ENCODE peak calls at places on chromosomes 1 and 21, in four cellular contexts. Y, J, Z and D are unnamed samples.

GRCh38 chr1:234579967-234580366 is 30.0 kb downstream of the IRF2BP2 start:
- DNase-seq in Y (peak), J (no peak), Z (no peak), D (peak)

GRCh38 chr1:56527548-56528302 is 51.6 kb downstream of the PLPP3 start:
- DNase-seq in Y (no peak), J (no peak), Z (no peak), D (no peak)

GRCh38 chr1:168285971-168286628 is 5.4 kb downstream of the TBX19 start:
- DNase-seq in Y (no peak), J (no peak), Z (no peak), D (no peak)

GRCh38 chr1:178189814-178190213 is 95.9 kb downstream of the RASAL2 start:
- DNase-seq in Y (peak), J (peak), Z (peak), D (peak)

GRCh38 chr1:150555198-150555970 is 6.2 kb downstream of the ADAMTSL4 start:
- DNase-seq in Y (no peak), J (no peak), Z (no peak), D (no peak)

GRCh38 chr21:28769683-28770082 is 223.0 kb downstream of the LTN1 start:
- DNase-seq in Y (no peak), J (no peak), Z (no peak), D (no peak)

GRCh38 chr1:15167386-15167785 is 13.8 kb downstream of the TMEM51 start:
- DNase-seq in Y (no peak), J (no peak), Z (no peak), D (no peak)

GRCh38 chr1:222104661-222105392 is 362.9 kb upstream of the DUSP10 start:
- DNase-seq in Y (no peak), J (no peak), Z (no peak), D (no peak)

GRCh38 chr1:7388141-7388487 is 383.0 kb upstream of the VAMP3 start:
- DNase-seq in Y (no peak), J (no peak), Z (no peak), D (no peak)

GRCh38 chr1:3645666-3646355 is 4.1 kb downstream of the WRAP73 start:
- DNase-seq in Y (no peak), J (no peak), Z (no peak), D (no peak)

GRCh38 chr1:54007613-54008012 is 10.4 kb downstream of the LDLRAD1 start:
- DNase-seq in Y (no peak), J (no peak), Z (no peak), D (no peak)

GRCh38 chr1:111366256-111366655 is 61.3 kb downstream of the OVGP1 start:
- DNase-seq in Y (no peak), J (no peak), Z (no peak), D (no peak)

GRCh38 chr21:14734191-14734590 is 188.1 kb upstream of the SAMSN1 start:
- DNase-seq in Y (no peak), J (no peak), Z (no peak), D (no peak)

GRCh38 chr1:104189207-104189606 is 439.5 kb downstream of the AMY1C start:
- DNase-seq in Y (no peak), J (no peak), Z (no peak), D (no peak)

GRCh38 chr1:165173409-165173808 is 183.1 kb downstream of the LMX1A start:
- DNase-seq in Y (no peak), J (no peak), Z (no peak), D (no peak)

GRCh38 chr21:38979271-38980196 is 173.8 kb downstream of the ETS2 start:
- DNase-seq in Y (no peak), J (no peak), Z (no peak), D (no peak)

GRCh38 chr1:189431437-189431836 is 1046.2 kb downstream of the BRINP3 start:
- DNase-seq in Y (no peak), J (no peak), Z (no peak), D (no peak)

GRCh38 chr1:147804942-147805723 is 44.7 kb upstream of the GJA5 start:
- DNase-seq in Y (no peak), J (peak), Z (no peak), D (no peak)

GRCh38 chr1:172266528-172267174 is 153.8 kb upstream of the C1orf105 start:
- DNase-seq in Y (no peak), J (no peak), Z (no peak), D (no peak)

GRCh38 chr1:51616903-51617708 is at the start of gene OSBPL9:
- DNase-seq in Y (peak), J (peak), Z (peak), D (peak)

GRCh38 chr1:153386500-153386901 is 4.4 kb downstream of the S100A8 start:
- DNase-seq in Y (no peak), J (no peak), Z (no peak), D (no peak)

GRCh38 chr1:207565546-207566468 is 69.8 kb downstream of the CR1 start:
- DNase-seq in Y (peak), J (no peak), Z (no peak), D (no peak)

GRCh38 chr1:22379566-22379965 is 72.1 kb upstream of the ZBTB40 start:
- DNase-seq in Y (no peak), J (no peak), Z (no peak), D (no peak)

GRCh38 chr1:36092166-36092797 is 3.6 kb downstream of the ADPRS start:
- DNase-seq in Y (no peak), J (no peak), Z (no peak), D (no peak)

GRCh38 chr1:11880181-11880575 is 21.4 kb upstream of the NPPB start:
- DNase-seq in Y (no peak), J (no peak), Z (no peak), D (no peak)

GRCh38 chr21:15063821-15064575 is 802 bp downstream of the NRIP1 start:
- DNase-seq in Y (no peak), J (no peak), Z (no peak), D (peak)

GRCh38 chr1:184049291-184049690 is 2.2 kb upstream of the TSEN15 start:
- DNase-seq in Y (no peak), J (no peak), Z (no peak), D (no peak)

GRCh38 chr1:21914880-21915640 is 22.1 kb downstream of the HSPG2 start:
- DNase-seq in Y (no peak), J (no peak), Z (no peak), D (peak)

GRCh38 chr1:167553136-167554027 is at the start of gene CREG1:
- DNase-seq in Y (peak), J (peak), Z (no peak), D (peak)

GRCh38 chr1:154689063-154689462 is 81.1 kb upstream of the ADAR start:
- DNase-seq in Y (no peak), J (no peak), Z (no peak), D (no peak)

GRCh38 chr1:241442686-241443085 is 76.9 kb downstream of the FH start:
- DNase-seq in Y (no peak), J (no peak), Z (no peak), D (no peak)

GRCh38 chr1:115337633-115338456 is at the start of gene NGF:
- DNase-seq in Y (peak), J (no peak), Z (no peak), D (no peak)

GRCh38 chr1:119327436-119328155 is 41.0 kb upstream of the HAO2 start:
- DNase-seq in Y (no peak), J (peak), Z (no peak), D (no peak)

GRCh38 chr1:64038965-64039926 is 164.2 kb upstream of the UBE2U start:
- DNase-seq in Y (peak), J (no peak), Z (no peak), D (no peak)

GRCh38 chr21:45261093-45261492 is 26.6 kb downstream of the POFUT2 start:
- DNase-seq in Y (no peak), J (no peak), Z (no peak), D (no peak)
- TF ChIP-seq POLR2AphosphoS2 in Y (no peak), J (no peak), Z (no peak), D (no peak)

GRCh38 chr1:31482478-31483011 is 69.5 kb downstream of the SERINC2 start:
- DNase-seq in Y (no peak), J (no peak), Z (peak), D (no peak)

GRCh38 chr1:31479801-31480200 is 66.8 kb downstream of the SERINC2 start:
- DNase-seq in Y (no peak), J (no peak), Z (no peak), D (no peak)

GRCh38 chr1:31478167-31478566 is 65.2 kb downstream of the SERINC2 start:
- DNase-seq in Y (no peak), J (no peak), Z (no peak), D (no peak)

GRCh38 chr1:31476891-31477846 is 64.2 kb downstream of the SERINC2 start:
- DNase-seq in Y (no peak), J (no peak), Z (peak), D (no peak)
- TF ChIP-seq POLR2AphosphoS2 in Y (no peak), J (no peak), Z (no peak), D (no peak)

DNA sequence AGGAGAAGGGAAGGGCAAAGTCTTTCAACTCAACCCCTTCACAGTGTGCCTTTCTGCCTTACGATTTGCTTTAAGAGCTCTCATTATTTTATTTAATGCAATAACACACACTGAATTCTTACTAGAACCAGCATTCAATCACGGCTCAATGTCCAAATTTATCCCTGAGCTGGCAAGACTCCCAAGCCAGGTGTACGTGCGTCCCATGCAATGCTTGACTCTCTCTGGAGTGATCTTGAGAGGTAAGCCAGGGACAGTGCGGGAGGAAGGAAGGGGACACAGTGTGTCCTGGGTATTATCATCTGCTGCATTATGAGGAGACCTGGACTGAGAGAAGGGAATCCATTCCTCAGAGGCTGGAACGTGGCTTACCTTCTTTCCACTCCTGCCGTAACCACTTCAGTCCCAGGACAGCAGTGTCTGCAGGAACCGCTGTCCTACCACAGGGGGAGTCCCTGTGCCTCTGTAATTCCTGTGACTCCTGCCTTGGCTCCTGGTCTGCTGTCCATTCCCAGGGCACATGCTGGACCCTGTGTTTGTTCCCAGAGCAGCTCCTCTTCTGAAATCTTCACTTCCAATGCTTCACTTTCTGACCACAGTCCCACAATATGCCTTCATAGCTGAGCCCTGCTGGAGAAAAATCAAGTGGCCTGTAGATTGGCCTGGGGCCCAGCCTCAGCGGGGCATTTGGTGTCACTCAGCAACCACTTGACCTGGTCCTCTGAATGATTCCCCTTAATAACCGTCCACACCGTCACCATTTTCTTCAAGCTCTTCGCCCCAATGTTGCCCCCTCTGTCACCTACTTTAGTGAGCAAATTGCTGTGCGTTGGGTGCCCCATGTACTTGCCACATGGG is 28.6 kb upstream of the STUM start:
- DNase-seq in Y (no peak), J (no peak), Z (no peak), D (no peak)
- TF ChIP-seq POLR2AphosphoS2 in Y (no peak), J (no peak), Z (no peak), D (no peak)

GRCh38 chr1:228145050-228145343 is 4.7 kb upstream of the GJC2 start:
- DNase-seq in Y (no peak), J (no peak), Z (no peak), D (no peak)
- TF ChIP-seq POLR2AphosphoS2 in Y (no peak), J (no peak), Z (no peak), D (no peak)

DNA sequence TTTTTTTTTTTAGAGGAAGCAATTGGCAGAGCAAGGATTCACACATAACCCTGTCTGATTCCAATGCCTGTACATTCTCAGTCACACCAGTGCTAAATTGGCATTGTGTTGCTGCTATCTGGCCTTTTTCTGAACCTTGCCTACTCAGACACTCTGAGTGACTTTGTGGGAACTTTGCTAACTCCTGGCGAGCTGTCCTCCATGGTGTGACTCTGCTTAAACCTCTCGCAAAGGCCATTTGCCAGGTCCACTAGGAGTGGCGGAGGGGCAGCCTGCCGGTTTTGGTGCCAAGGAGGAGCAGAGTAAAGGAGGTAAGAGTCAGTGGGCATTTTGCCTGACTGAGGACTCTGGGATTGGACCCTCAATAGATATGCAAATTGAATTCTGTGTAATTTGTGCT is 386.7 kb upstream of the NFIA start:
- DNase-seq in Y (no peak), J (no peak), Z (no peak), D (no peak)
- TF ChIP-seq POLR2AphosphoS2 in Y (no peak), J (no peak), Z (no peak), D (no peak)

DNA sequence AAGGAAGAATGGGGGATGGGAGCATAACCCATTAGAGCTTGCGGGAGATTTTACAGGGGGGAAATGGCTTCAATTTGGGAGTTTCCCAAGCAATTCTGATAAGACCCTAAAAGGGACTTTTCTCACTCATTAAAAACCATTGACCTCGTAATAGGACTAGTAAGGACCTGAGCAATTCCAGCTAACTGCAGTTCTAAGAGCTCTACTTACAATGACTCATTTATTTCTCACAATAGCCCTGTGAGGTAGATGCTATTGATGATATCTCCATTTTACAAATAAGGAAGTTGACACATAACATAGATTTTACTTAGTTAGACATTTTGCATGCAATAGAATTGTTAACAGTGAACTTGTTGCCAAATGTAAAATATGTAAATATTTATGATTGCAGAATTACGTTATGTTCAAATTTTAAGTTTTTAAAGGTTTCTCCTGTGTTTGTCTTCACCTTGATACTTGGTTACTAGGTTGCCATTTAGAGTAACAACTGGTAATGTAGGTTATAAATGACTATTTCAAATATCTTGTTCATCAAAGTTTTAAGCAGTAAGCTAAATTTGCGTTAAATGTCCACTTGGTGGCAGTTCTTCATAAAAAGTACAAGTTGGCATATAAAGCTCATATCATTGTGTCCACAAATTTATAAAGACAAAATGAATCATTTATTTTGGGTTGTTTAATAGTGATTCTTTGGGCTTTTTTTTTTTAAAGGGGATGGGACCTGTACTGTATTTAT is 182.0 kb downstream of the PLA2G4A start:
- DNase-seq in Y (no peak), J (no peak), Z (no peak), D (no peak)
- TF ChIP-seq POLR2AphosphoS2 in Y (no peak), J (no peak), Z (no peak), D (no peak)

GRCh38 chr1:219438386-219438785 is 174.5 kb downstream of the ZC3H11B start:
- DNase-seq in Y (no peak), J (no peak), Z (no peak), D (no peak)
- TF ChIP-seq POLR2AphosphoS2 in Y (no peak), J (no peak), Z (no peak), D (no peak)

GRCh38 chr1:109266965-109267364 is 16.0 kb downstream of the PSRC1 start:
- DNase-seq in Y (no peak), J (no peak), Z (no peak), D (no peak)
- TF ChIP-seq POLR2AphosphoS2 in Y (no peak), J (no peak), Z (no peak), D (no peak)